ENCODE peak calls at places on chromosomes 2 and 18, in seven cellular contexts. One of them, this sample, is unnamed.

GRCh38 chr2:209933499-209934458 is 68.7 kb upstream of the RPE start:
- DNase-seq in choroid plexus epithelial cell: peak
- DNase-seq in T-helper 1 cell: no peak
- DNase-seq in neural progenitor cell: no peak
- DNase-seq in lower lobe of right lung: no peak
- DNase-seq in glomerular endothelial cell: no peak
- DNase-seq in fibroblast of gingiva: peak
- DNase-seq in this sample: no peak

GRCh38 chr2:221750317-221750716 is 178.2 kb upstream of the EPHA4 start:
- DNase-seq in choroid plexus epithelial cell: no peak
- DNase-seq in T-helper 1 cell: no peak
- DNase-seq in glomerular endothelial cell: no peak
- DNase-seq in fibroblast of gingiva: peak
- DNase-seq in neural progenitor cell: no peak
- DNase-seq in lower lobe of right lung: no peak
- DNase-seq in this sample: no peak

GRCh38 chr2:71612581-71613520 is 159.5 kb downstream of the DYSF start:
- DNase-seq in glomerular endothelial cell: no peak
- DNase-seq in T-helper 1 cell: no peak
- DNase-seq in neural progenitor cell: no peak
- DNase-seq in choroid plexus epithelial cell: no peak
- DNase-seq in fibroblast of gingiva: no peak
- DNase-seq in lower lobe of right lung: peak
- DNase-seq in this sample: no peak

GRCh38 chr2:135931776-135932438 is 53.5 kb downstream of the DARS1 start:
- DNase-seq in choroid plexus epithelial cell: no peak
- DNase-seq in T-helper 1 cell: no peak
- DNase-seq in lower lobe of right lung: no peak
- DNase-seq in neural progenitor cell: no peak
- DNase-seq in fibroblast of gingiva: no peak
- DNase-seq in glomerular endothelial cell: no peak
- DNase-seq in this sample: no peak

GRCh38 chr2:170243898-170244297 is 66.0 kb downstream of the MYO3B start:
- DNase-seq in glomerular endothelial cell: no peak
- DNase-seq in choroid plexus epithelial cell: no peak
- DNase-seq in T-helper 1 cell: no peak
- DNase-seq in fibroblast of gingiva: no peak
- DNase-seq in neural progenitor cell: no peak
- DNase-seq in lower lobe of right lung: no peak
- DNase-seq in this sample: no peak

GRCh38 chr2:186751790-186752189 is 57.9 kb downstream of the FAM171B start:
- DNase-seq in glomerular endothelial cell: no peak
- DNase-seq in fibroblast of gingiva: no peak
- DNase-seq in neural progenitor cell: no peak
- DNase-seq in T-helper 1 cell: no peak
- DNase-seq in choroid plexus epithelial cell: no peak
- DNase-seq in lower lobe of right lung: no peak
- DNase-seq in this sample: no peak

GRCh38 chr2:152028182-152028862 is 70.5 kb downstream of the CACNB4 start:
- DNase-seq in T-helper 1 cell: no peak
- DNase-seq in glomerular endothelial cell: no peak
- DNase-seq in fibroblast of gingiva: no peak
- DNase-seq in neural progenitor cell: no peak
- DNase-seq in lower lobe of right lung: no peak
- DNase-seq in choroid plexus epithelial cell: peak
- DNase-seq in this sample: no peak

GRCh38 chr2:161992526-161992925 is 81.5 kb downstream of the DPP4 start:
- DNase-seq in T-helper 1 cell: no peak
- DNase-seq in lower lobe of right lung: no peak
- DNase-seq in fibroblast of gingiva: no peak
- DNase-seq in glomerular endothelial cell: no peak
- DNase-seq in neural progenitor cell: no peak
- DNase-seq in choroid plexus epithelial cell: peak
- DNase-seq in this sample: peak

GRCh38 chr2:9474361-9475117 is at the start of gene IAH1:
- DNase-seq in glomerular endothelial cell: no peak
- DNase-seq in choroid plexus epithelial cell: peak
- DNase-seq in neural progenitor cell: peak
- DNase-seq in T-helper 1 cell: peak
- DNase-seq in fibroblast of gingiva: peak
- DNase-seq in lower lobe of right lung: peak
- DNase-seq in this sample: peak

GRCh38 chr18:4017479-4017878 is 437.6 kb downstream of the DLGAP1 start:
- DNase-seq in lower lobe of right lung: no peak
- DNase-seq in fibroblast of gingiva: no peak
- DNase-seq in neural progenitor cell: peak
- DNase-seq in glomerular endothelial cell: no peak
- DNase-seq in choroid plexus epithelial cell: peak
- DNase-seq in T-helper 1 cell: no peak
- DNase-seq in this sample: no peak

GRCh38 chr2:63035169-63035568 is 15.5 kb upstream of the OTX1 start:
- DNase-seq in fibroblast of gingiva: no peak
- DNase-seq in lower lobe of right lung: no peak
- DNase-seq in T-helper 1 cell: no peak
- DNase-seq in glomerular endothelial cell: no peak
- DNase-seq in choroid plexus epithelial cell: no peak
- DNase-seq in neural progenitor cell: no peak
- DNase-seq in this sample: no peak

GRCh38 chr2:127609818-127610217 is 36.1 kb upstream of the GPR17 start:
- DNase-seq in T-helper 1 cell: no peak
- DNase-seq in neural progenitor cell: no peak
- DNase-seq in glomerular endothelial cell: no peak
- DNase-seq in choroid plexus epithelial cell: no peak
- DNase-seq in fibroblast of gingiva: no peak
- DNase-seq in lower lobe of right lung: no peak
- DNase-seq in this sample: no peak

GRCh38 chr2:112033600-112033999 is 21.5 kb upstream of the TMEM87B start:
- DNase-seq in lower lobe of right lung: peak
- DNase-seq in T-helper 1 cell: no peak
- DNase-seq in fibroblast of gingiva: peak
- DNase-seq in neural progenitor cell: no peak
- DNase-seq in glomerular endothelial cell: no peak
- DNase-seq in choroid plexus epithelial cell: peak
- DNase-seq in this sample: no peak

GRCh38 chr2:31066594-31066993 is 71.6 kb downstream of the GALNT14 start:
- DNase-seq in glomerular endothelial cell: no peak
- DNase-seq in choroid plexus epithelial cell: no peak
- DNase-seq in lower lobe of right lung: no peak
- DNase-seq in T-helper 1 cell: no peak
- DNase-seq in fibroblast of gingiva: no peak
- DNase-seq in neural progenitor cell: no peak
- DNase-seq in this sample: no peak

GRCh38 chr2:53593891-53594585 is 173.6 kb upstream of the CHAC2 start:
- DNase-seq in neural progenitor cell: no peak
- DNase-seq in fibroblast of gingiva: peak
- DNase-seq in glomerular endothelial cell: no peak
- DNase-seq in lower lobe of right lung: no peak
- DNase-seq in choroid plexus epithelial cell: peak
- DNase-seq in T-helper 1 cell: no peak
- DNase-seq in this sample: no peak

GRCh38 chr18:36191286-36191685 is 4.0 kb downstream of the MOCOS start:
- DNase-seq in fibroblast of gingiva: no peak
- DNase-seq in lower lobe of right lung: no peak
- DNase-seq in glomerular endothelial cell: no peak
- DNase-seq in neural progenitor cell: no peak
- DNase-seq in choroid plexus epithelial cell: no peak
- DNase-seq in T-helper 1 cell: no peak
- DNase-seq in this sample: no peak

GRCh38 chr2:204973546-204974071 is 428.3 kb downstream of the PARD3B start:
- DNase-seq in lower lobe of right lung: no peak
- DNase-seq in choroid plexus epithelial cell: no peak
- DNase-seq in fibroblast of gingiva: no peak
- DNase-seq in glomerular endothelial cell: no peak
- DNase-seq in T-helper 1 cell: no peak
- DNase-seq in neural progenitor cell: no peak
- DNase-seq in this sample: no peak

GRCh38 chr2:73982140-73982617 is 2.5 kb upstream of the TET3 start:
- DNase-seq in glomerular endothelial cell: no peak
- DNase-seq in neural progenitor cell: no peak
- DNase-seq in T-helper 1 cell: no peak
- DNase-seq in lower lobe of right lung: no peak
- DNase-seq in choroid plexus epithelial cell: no peak
- DNase-seq in fibroblast of gingiva: no peak
- DNase-seq in this sample: no peak

GRCh38 chr2:142992843-142993242 is 115.4 kb downstream of the KYNU start:
- DNase-seq in neural progenitor cell: no peak
- DNase-seq in fibroblast of gingiva: no peak
- DNase-seq in glomerular endothelial cell: no peak
- DNase-seq in choroid plexus epithelial cell: peak
- DNase-seq in lower lobe of right lung: no peak
- DNase-seq in T-helper 1 cell: no peak
- DNase-seq in this sample: no peak

GRCh38 chr2:28761420-28761819 is 9.8 kb downstream of the PPP1CB start:
- DNase-seq in glomerular endothelial cell: no peak
- DNase-seq in fibroblast of gingiva: no peak
- DNase-seq in lower lobe of right lung: no peak
- DNase-seq in choroid plexus epithelial cell: no peak
- DNase-seq in T-helper 1 cell: no peak
- DNase-seq in neural progenitor cell: no peak
- DNase-seq in this sample: no peak

GRCh38 chr18:68764016-68764415 is 33.9 kb upstream of the CCDC102B start:
- DNase-seq in choroid plexus epithelial cell: peak
- DNase-seq in fibroblast of gingiva: peak
- DNase-seq in T-helper 1 cell: no peak
- DNase-seq in glomerular endothelial cell: no peak
- DNase-seq in lower lobe of right lung: no peak
- DNase-seq in neural progenitor cell: no peak
- DNase-seq in this sample: no peak

GRCh38 chr18:77635858-77636257 is 386.2 kb downstream of the GALR1 start:
- DNase-seq in choroid plexus epithelial cell: no peak
- DNase-seq in neural progenitor cell: no peak
- DNase-seq in glomerular endothelial cell: no peak
- DNase-seq in lower lobe of right lung: no peak
- DNase-seq in T-helper 1 cell: no peak
- DNase-seq in fibroblast of gingiva: no peak
- DNase-seq in this sample: no peak

GRCh38 chr2:40093036-40093673 is 314.1 kb upstream of the THUMPD2 start:
- DNase-seq in choroid plexus epithelial cell: peak
- DNase-seq in lower lobe of right lung: no peak
- DNase-seq in glomerular endothelial cell: no peak
- DNase-seq in T-helper 1 cell: no peak
- DNase-seq in fibroblast of gingiva: peak
- DNase-seq in neural progenitor cell: peak
- DNase-seq in this sample: no peak

GRCh38 chr2:123500346-123500745 is 524.7 kb upstream of the CNTNAP5 start:
- DNase-seq in choroid plexus epithelial cell: no peak
- DNase-seq in neural progenitor cell: no peak
- DNase-seq in lower lobe of right lung: no peak
- DNase-seq in T-helper 1 cell: no peak
- DNase-seq in glomerular endothelial cell: no peak
- DNase-seq in fibroblast of gingiva: no peak
- DNase-seq in this sample: no peak

GRCh38 chr18:66344227-66344626 is 259.7 kb downstream of the CDH19 start:
- DNase-seq in choroid plexus epithelial cell: no peak
- DNase-seq in fibroblast of gingiva: no peak
- DNase-seq in neural progenitor cell: no peak
- DNase-seq in lower lobe of right lung: no peak
- DNase-seq in glomerular endothelial cell: no peak
- DNase-seq in T-helper 1 cell: no peak
- DNase-seq in this sample: no peak

GRCh38 chr18:59966913-59967312 is 67.1 kb downstream of the PMAIP1 start:
- DNase-seq in choroid plexus epithelial cell: no peak
- DNase-seq in glomerular endothelial cell: no peak
- DNase-seq in fibroblast of gingiva: no peak
- DNase-seq in neural progenitor cell: no peak
- DNase-seq in T-helper 1 cell: no peak
- DNase-seq in lower lobe of right lung: no peak
- DNase-seq in this sample: no peak

GRCh38 chr18:72375628-72376027 is 168.5 kb downstream of the CBLN2 start:
- DNase-seq in neural progenitor cell: no peak
- DNase-seq in glomerular endothelial cell: no peak
- DNase-seq in choroid plexus epithelial cell: peak
- DNase-seq in T-helper 1 cell: no peak
- DNase-seq in fibroblast of gingiva: no peak
- DNase-seq in lower lobe of right lung: no peak
- DNase-seq in this sample: no peak